ENCODE peak calls at places on chromosomes 6 and 20, in seven cellular contexts. G is stimulated activated CD8-positive, alpha-beta memory T cell treated with anti-CD3 and anti-CD28 coated beads, Interleukin-15, amount 100 ng/mL, for 4 hours; V is gastrocnemius medialis; I is neural crest cell; O is SK-N-MC; M is AG09309; X is GM13976. E is an unnamed sample.

GRCh38 chr6:150857062-150857905 is 8.2 kb upstream of the MTHFD1L start:
- DNase-seq in G (no peak), M (peak), I (no peak), X (no peak), O (peak), V (no peak), E (no peak)

GRCh38 chr6:37794825-37795224 is 24.7 kb upstream of the ZFAND3 start:
- DNase-seq in G (no peak), X (no peak), V (peak), M (no peak), O (no peak), I (no peak), E (no peak)

GRCh38 chr6:130223508-130223907 is 757 bp upstream of the SAMD3 start:
- DNase-seq in X (peak), O (no peak), G (peak), I (no peak), M (no peak), V (peak), E (no peak)

GRCh38 chr6:11878735-11879134 is 100.1 kb upstream of the ADTRP start:
- DNase-seq in M (no peak), V (no peak), O (no peak), X (no peak), I (no peak), G (no peak), E (no peak)

GRCh38 chr6:44932651-44933091 is 395.5 kb upstream of the RUNX2 start:
- DNase-seq in V (no peak), M (no peak), I (no peak), G (no peak), X (no peak), O (no peak), E (no peak)

GRCh38 chr20:25271486-25272222 is 23.8 kb downstream of the PYGB start:
- DNase-seq in X (no peak), I (no peak), O (no peak), G (no peak), V (no peak), M (no peak), E (no peak)

GRCh38 chr6:56677559-56677958 is 34.9 kb upstream of the DST start:
- DNase-seq in V (no peak), O (no peak), M (no peak), X (no peak), I (no peak), G (no peak), E (no peak)

GRCh38 chr20:43658068-43658722 is 8.7 kb upstream of the MYBL2 start:
- DNase-seq in X (no peak), V (no peak), M (no peak), G (no peak), I (no peak), O (no peak), E (no peak)

GRCh38 chr6:135179920-135180457 is 1.1 kb upstream of the MYB start:
- DNase-seq in I (no peak), O (no peak), X (peak), G (no peak), V (no peak), M (no peak), E (no peak)

GRCh38 chr6:125008261-125008671 is 46.0 kb downstream of the RNF217 start:
- DNase-seq in M (no peak), I (no peak), G (no peak), V (no peak), O (no peak), X (no peak), E (peak)

GRCh38 chr6:139764498-139764986 is 390.1 kb upstream of the CITED2 start:
- DNase-seq in V (peak), M (peak), X (peak), O (no peak), I (no peak), G (no peak), E (no peak)

GRCh38 chr20:16064991-16065707 is 508.1 kb downstream of the KIF16B start:
- DNase-seq in G (no peak), I (no peak), V (no peak), M (no peak), O (peak), X (no peak), E (peak)

GRCh38 chr20:61184194-61184593 is 67.9 kb upstream of the CDH4 start:
- DNase-seq in M (no peak), V (no peak), I (no peak), G (no peak), O (no peak), X (no peak), E (no peak)

GRCh38 chr20:45020236-45020886 is 54.0 kb downstream of the STK4 start:
- DNase-seq in I (no peak), V (no peak), G (no peak), O (no peak), X (no peak), M (no peak), E (no peak)

GRCh38 chr6:136967874-136968752 is 46.0 kb downstream of the SLC35D3 start:
- DNase-seq in V (peak), O (peak), I (peak), X (peak), G (peak), M (peak), E (peak)